ENCODE peak calls at places on chromosomes 12 and 14, in seven cellular contexts. Z is foreskin fibroblast, C is fibroblast of mammary gland, E is uterus, R is A549, X is cardiac muscle cell, T is bronchial epithelial cell. B is an unnamed sample.

GRCh38 chr12:74431821-74432220 is 105.8 kb upstream of the ATXN7L3B start:
- DNase-seq in Z (no peak), C (no peak), E (no peak), R (no peak), X (no peak), T (peak; percentile 5), B (no peak)

GRCh38 chr12:67916266-67916970 is 72.8 kb upstream of the IFNG-AS1 start:
- DNase-seq in Z (peak; percentile 54), C (peak; percentile 30), E (no peak), R (no peak), X (no peak), T (no peak), B (peak; percentile 24)

GRCh38 chr12:11545438-11546330 is 103.8 kb upstream of the ETV6 start:
- DNase-seq in Z (no peak), C (no peak), E (no peak), R (no peak), X (peak; percentile 69), T (no peak), B (no peak)

GRCh38 chr12:28222081-28222700 is 31.9 kb downstream of the CCDC91 start:
- DNase-seq in Z (no peak), C (no peak), E (no peak), R (no peak), X (no peak), T (no peak), B (no peak)

GRCh38 chr12:78035913-78036658 is 205.4 kb downstream of the NAV3 start:
- DNase-seq in Z (peak; percentile 7), C (peak; percentile 22), E (peak; percentile 17), R (no peak), X (peak; percentile 34), T (no peak), B (no peak)

GRCh38 chr14:65101631-65102440 is 481 bp downstream of the MAX start:
- DNase-seq in Z (peak; percentile 24), C (no peak), E (no peak), R (no peak), X (no peak), T (no peak), B (no peak)

GRCh38 chr14:65334765-65335411 is 77.6 kb upstream of the FUT8 start:
- DNase-seq in Z (peak; percentile 48), C (no peak), E (no peak), R (no peak), X (no peak), T (peak; percentile 37), B (no peak)

GRCh38 chr14:65613251-65613650 is 200.7 kb downstream of the FUT8 start:
- DNase-seq in Z (no peak), C (no peak), E (no peak), R (no peak), X (no peak), T (no peak), B (no peak)

GRCh38 chr12:111284709-111285108 is 84.2 kb downstream of the PHETA1 start:
- DNase-seq in Z (no peak), C (no peak), E (no peak), R (no peak), X (no peak), T (no peak), B (no peak)

GRCh38 chr14:96176811-96177211 is 27.8 kb upstream of the BDKRB2 start:
- DNase-seq in Z (peak; percentile 95), C (peak; percentile 98), E (peak; percentile 70), R (no peak), X (peak; percentile 96), T (peak; percentile 22), B (peak; percentile 93)

GRCh38 chr14:25050494-25051170 is 685 bp upstream of the STXBP6 start:
- DNase-seq in Z (peak; percentile 88), C (peak; percentile 91), E (no peak), R (no peak), X (peak; percentile 83), T (peak; percentile 65), B (peak; percentile 44)

GRCh38 chr12:81297606-81298005 is 219.7 kb downstream of the ACSS3 start:
- DNase-seq in Z (no peak), C (no peak), E (no peak), R (no peak), X (no peak), T (no peak), B (no peak)

GRCh38 chr12:53124352-53124723 is 21.1 kb downstream of the SOAT2 start:
- DNase-seq in Z (no peak), C (no peak), E (no peak), R (no peak), X (no peak), T (no peak), B (no peak)

GRCh38 chr14:96592591-96593388 is 90.6 kb downstream of the PAPOLA start:
- DNase-seq in Z (peak; percentile 66), C (peak; percentile 32), E (no peak), R (peak; percentile 89), X (peak; percentile 53), T (peak; percentile 18), B (no peak)

GRCh38 chr12:132858727-132859266 is 28.6 kb downstream of the CHFR start:
- DNase-seq in Z (no peak), C (no peak), E (no peak), R (no peak), X (no peak), T (peak; percentile 4), B (no peak)

GRCh38 chr14:93986972-93987371 is 10.1 kb upstream of the CCDC197 start:
- DNase-seq in Z (no peak), C (no peak), E (no peak), R (no peak), X (no peak), T (no peak), B (no peak)

GRCh38 chr12:127389923-127390322 is 877.0 kb upstream of the TMEM132C start:
- DNase-seq in Z (peak; percentile 83), C (peak; percentile 65), E (no peak), R (no peak), X (peak; percentile 30), T (peak; percentile 18), B (peak; percentile 48)

GRCh38 chr14:59267046-59267445 is 78.6 kb downstream of the DAAM1 start:
- DNase-seq in Z (peak; percentile 37), C (no peak), E (no peak), R (no peak), X (no peak), T (no peak), B (no peak)

GRCh38 chr12:77999074-77999715 is 168.5 kb downstream of the NAV3 start:
- DNase-seq in Z (no peak), C (no peak), E (no peak), R (no peak), X (no peak), T (no peak), B (no peak)

GRCh38 chr14:23568600-23569310 is 1.2 kb upstream of the AP1G2 start:
- DNase-seq in Z (peak; percentile 39), C (no peak), E (peak; percentile 9), R (no peak), X (no peak), T (no peak), B (no peak)

GRCh38 chr14:22194669-22195068 is 394.4 kb downstream of the DAD1 start:
- DNase-seq in Z (no peak), C (peak; percentile 5), E (no peak), R (no peak), X (no peak), T (peak; percentile 29), B (no peak)

GRCh38 chr14:68952544-68953535 is 26.3 kb downstream of the ACTN1 start:
- DNase-seq in Z (peak; percentile 90), C (peak; percentile 89), E (peak; percentile 80), R (no peak), X (peak; percentile 87), T (no peak), B (no peak)

GRCh38 chr14:68950111-68950510 is 29.0 kb downstream of the ACTN1 start:
- DNase-seq in Z (peak; percentile 73), C (peak; percentile 82), E (no peak), R (no peak), X (peak; percentile 59), T (peak; percentile 68), B (no peak)

GRCh38 chr14:68949236-68949965 is 29.7 kb downstream of the ACTN1 start:
- DNase-seq in Z (no peak), C (peak; percentile 41), E (no peak), R (no peak), X (no peak), T (peak; percentile 76), B (no peak)

GRCh38 chr14:68951051-68951797 is 27.9 kb downstream of the ACTN1 start:
- DNase-seq in Z (peak; percentile 99), C (peak; percentile 99), E (peak; percentile 99), R (peak; percentile 80), X (peak; percentile 95), T (peak; percentile 98), B (peak; percentile 85)

DNA sequence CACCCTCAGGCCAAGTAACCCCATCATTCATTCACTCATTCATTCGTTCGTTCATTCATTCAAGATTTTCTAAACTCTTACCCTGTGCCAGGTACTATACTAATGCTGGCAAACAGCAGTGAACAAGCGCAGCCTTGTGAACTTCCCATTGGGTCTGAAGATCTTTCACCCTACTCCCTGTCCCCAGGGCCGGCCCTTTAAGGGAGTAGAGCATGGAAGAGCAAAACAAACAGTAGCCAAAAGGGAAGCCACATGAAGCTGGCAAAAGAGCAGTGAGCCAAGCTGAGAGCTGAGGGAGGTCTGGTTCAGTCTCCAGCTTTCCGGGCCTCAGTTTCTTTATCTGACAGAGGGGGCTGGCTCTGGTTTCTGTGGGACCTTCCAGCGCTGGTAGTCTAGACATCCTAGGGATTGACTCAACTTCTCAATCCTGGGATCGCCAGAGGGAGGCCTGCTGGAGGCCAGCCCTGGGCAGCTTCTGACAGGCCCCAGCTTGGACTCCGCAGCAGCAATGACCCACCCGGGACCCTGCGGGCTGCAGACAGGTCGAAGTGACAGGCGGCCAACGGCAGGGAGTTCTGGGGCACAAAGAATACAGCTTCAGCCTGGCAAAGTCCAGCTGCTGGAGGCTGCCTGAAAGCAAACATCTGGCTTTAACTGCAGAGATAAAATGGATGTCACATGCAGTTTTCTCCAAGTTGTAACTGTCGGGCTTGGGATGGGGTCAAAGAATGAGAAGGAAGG is 27.1 kb downstream of the ACTN1 start:
- DNase-seq in Z (no peak), C (no peak), E (no peak), R (no peak), X (no peak), T (peak; percentile 51), B (no peak)
- H3K4me3 ChIP-seq in Z (peak overlapping the region; percentile 21), C (no peak overlapping the region), E (peak overlapping the region; percentile 13), R (peak overlapping the region; percentile 18), X (no peak overlapping the region), T (no peak overlapping the region), B (no peak overlapping the region)

GRCh38 chr12:13099910-13100609 is 3.4 kb downstream of the GSG1 start:
- DNase-seq in Z (peak; percentile 19), C (no peak), E (no peak), R (no peak), X (no peak), T (peak; percentile 94), B (no peak)
- H3K4me3 ChIP-seq in Z (peak overlapping the region; percentile 51), C (no peak overlapping the region), E (no peak overlapping the region), R (no peak overlapping the region), X (no peak overlapping the region), T (no peak overlapping the region), B (no peak overlapping the region)

GRCh38 chr12:91778091-91778819 is 367.4 kb downstream of the BTG1 start:
- DNase-seq in Z (peak; percentile 46), C (peak; percentile 24), E (peak; percentile 27), R (no peak), X (peak; percentile 24), T (peak; percentile 17), B (no peak)
- H3K4me3 ChIP-seq in Z (no peak overlapping the region), C (no peak overlapping the region), E (no peak overlapping the region), R (no peak overlapping the region), X (no peak overlapping the region), T (no peak overlapping the region), B (no peak overlapping the region)

DNA sequence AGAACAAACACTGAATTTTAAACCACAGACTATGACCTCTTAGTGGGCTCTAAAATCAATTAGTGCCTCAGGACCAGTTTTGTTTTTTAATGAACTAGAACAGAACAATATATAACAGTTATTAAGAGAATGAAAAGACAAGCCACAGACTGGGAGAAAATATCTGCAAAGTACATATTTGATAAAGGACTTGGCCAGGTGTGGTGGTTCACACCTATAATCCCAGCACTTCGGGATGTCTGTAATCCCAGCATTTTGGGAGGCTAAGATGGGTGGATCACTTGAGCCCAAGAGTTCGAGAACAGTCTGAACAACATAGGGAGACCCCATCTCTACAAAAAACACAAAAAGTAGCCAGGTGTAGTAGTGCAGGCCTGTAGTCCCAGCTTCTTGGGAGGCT is 36.2 kb downstream of the PPP1R13B start:
- DNase-seq in Z (no peak), C (no peak), E (no peak), R (no peak), X (no peak), T (no peak), B (no peak)
- H3K4me3 ChIP-seq in Z (no peak overlapping the region), C (no peak overlapping the region), E (no peak overlapping the region), R (no peak overlapping the region), X (no peak overlapping the region), T (no peak overlapping the region), B (no peak overlapping the region)

B was measured in AG09309.